ENCODE peak calls at places on chromosomes 5 and 9, in eight cellular contexts. H is body of pancreas, A is kidney epithelial cell, T is psoas muscle, C is A549, M is WERI-Rb-1, S is AG09309, L is fibroblast of lung. K is an unnamed sample.

GRCh38 chr9:125466356-125466855 is 204.8 kb downstream of the GAPVD1 start:
- DNase-seq in H (no peak), A (no peak), T (no peak), C (no peak), M (no peak), S (no peak), L (no peak), K (no peak)

GRCh38 chr5:149792963-149793362 is 62.9 kb downstream of the PPARGC1B start:
- DNase-seq in H (no peak), A (no peak), T (no peak), C (peak; percentile 21), M (no peak), S (no peak), L (no peak), K (no peak)

GRCh38 chr5:2710910-2711309 is 40.6 kb downstream of the IRX2 start:
- DNase-seq in H (no peak), A (no peak), T (no peak), C (no peak), M (no peak), S (no peak), L (no peak), K (no peak)

GRCh38 chr5:125325488-125325887 is 579.0 kb upstream of the ZNF608 start:
- DNase-seq in H (no peak), A (no peak), T (no peak), C (no peak), M (no peak), S (no peak), L (no peak), K (no peak)

GRCh38 chr9:134180786-134181647 is 16.7 kb upstream of the RNU6ATAC start:
- DNase-seq in H (no peak), A (no peak), T (peak; percentile 7), C (no peak), M (peak; percentile 3), S (no peak), L (no peak), K (no peak)

GRCh38 chr9:2170737-2171136 is 155.6 kb downstream of the SMARCA2 start:
- DNase-seq in H (no peak), A (no peak), T (no peak), C (no peak), M (no peak), S (no peak), L (no peak), K (no peak)

GRCh38 chr5:131466171-131466766 is 168.8 kb downstream of the RAPGEF6 start:
- DNase-seq in H (no peak), A (peak; percentile 38), T (no peak), C (peak; percentile 12), M (no peak), S (peak; percentile 18), L (peak; percentile 94), K (no peak)

GRCh38 chr9:36765468-36766341 is 193.0 kb downstream of the MELK start:
- DNase-seq in H (peak; percentile 89), A (no peak), T (peak; percentile 49), C (peak; percentile 96), M (peak; percentile 25), S (no peak), L (peak; percentile 22), K (peak; percentile 41)

GRCh38 chr9:69145148-69145547 is 28.9 kb upstream of the TJP2 start:
- DNase-seq in H (no peak), A (no peak), T (no peak), C (no peak), M (peak; percentile 56), S (no peak), L (no peak), K (no peak)

GRCh38 chr9:75063556-75064305 is 24.2 kb downstream of the NMRK1 start:
- DNase-seq in H (no peak), A (no peak), T (no peak), C (no peak), M (no peak), S (no peak), L (peak; percentile 32), K (no peak)

GRCh38 chr5:134524219-134524825 is 1.1 kb upstream of the JADE2 start:
- DNase-seq in H (peak; percentile 91), A (no peak), T (peak; percentile 87), C (peak; percentile 88), M (peak; percentile 87), S (no peak), L (peak; percentile 78), K (peak; percentile 88)

GRCh38 chr9:76232861-76233499 is 161.2 kb downstream of the RFK start:
- DNase-seq in H (no peak), A (no peak), T (no peak), C (no peak), M (no peak), S (no peak), L (no peak), K (no peak)

GRCh38 chr9:15135167-15135792 is 171.7 kb downstream of the TTC39B start:
- DNase-seq in H (peak; percentile 67), A (peak; percentile 23), T (peak; percentile 19), C (peak; percentile 72), M (peak; percentile 80), S (peak; percentile 57), L (peak; percentile 58), K (no peak)

GRCh38 chr9:124480621-124480981 is 26.6 kb downstream of the NR5A1 start:
- DNase-seq in H (no peak), A (no peak), T (no peak), C (peak; percentile 53), M (peak; percentile 77), S (no peak), L (no peak), K (no peak)

GRCh38 chr5:141403387-141403786 is 809 bp downstream of the PCDHGA9 start:
- DNase-seq in H (no peak), A (no peak), T (no peak), C (no peak), M (no peak), S (no peak), L (no peak), K (no peak)
- H3K4me3 ChIP-seq in H (no peak overlapping the region), A (no peak overlapping the region), T (peak overlapping the region; percentile 47), C (no peak overlapping the region), M (no peak overlapping the region), S (no peak overlapping the region), L (no peak overlapping the region), K (peak overlapping the region; percentile 44)

GRCh38 chr5:115079934-115080623 is 89.6 kb downstream of the TRIM36 start:
- DNase-seq in H (no peak), A (no peak), T (no peak), C (no peak), M (no peak), S (no peak), L (no peak), K (no peak)
- H3K4me3 ChIP-seq in H (no peak overlapping the region), A (no peak overlapping the region), T (no peak overlapping the region), C (no peak overlapping the region), M (no peak overlapping the region), S (no peak overlapping the region), L (no peak overlapping the region), K (no peak overlapping the region)

GRCh38 chr5:168939131-168939530 is 360.0 kb upstream of the PANK3 start:
- DNase-seq in H (no peak), A (no peak), T (no peak), C (no peak), M (no peak), S (no peak), L (peak; percentile 30), K (no peak)
- H3K4me3 ChIP-seq in H (no peak overlapping the region), A (no peak overlapping the region), T (no peak overlapping the region), C (no peak overlapping the region), M (no peak overlapping the region), S (no peak overlapping the region), L (no peak overlapping the region), K (no peak overlapping the region)

GRCh38 chr5:176538505-176538806 is 1.3 kb upstream of the RNF44 start:
- DNase-seq in H (no peak), A (no peak), T (no peak), C (no peak), M (no peak), S (no peak), L (no peak), K (no peak)
- H3K4me3 ChIP-seq in H (no peak overlapping the region), A (no peak overlapping the region), T (peak overlapping the region; percentile 77), C (no peak overlapping the region), M (peak overlapping the region; percentile 77), S (no peak overlapping the region), L (no peak overlapping the region), K (peak overlapping the region; percentile 93)

DNA sequence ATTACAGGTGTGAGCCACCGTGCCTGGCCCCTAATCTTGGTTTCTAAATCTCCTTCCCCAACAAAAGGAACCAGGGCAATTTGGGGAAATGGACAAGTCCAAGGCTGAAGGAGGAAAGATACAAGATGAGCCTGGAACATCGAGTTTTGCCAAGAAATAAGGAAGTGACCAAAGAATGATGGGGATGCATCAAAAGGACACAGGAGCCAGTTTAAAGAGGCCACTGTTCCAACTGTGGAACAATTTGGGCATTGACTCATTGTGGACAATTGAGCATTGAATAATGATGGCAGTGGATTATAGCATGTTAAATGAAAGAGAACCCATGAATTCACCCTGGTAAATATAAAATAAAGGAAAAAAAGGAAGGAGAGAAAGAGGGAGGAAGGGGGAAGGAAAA is 47.5 kb downstream of the DUSP1 start:
- DNase-seq in H (no peak), A (no peak), T (no peak), C (no peak), M (no peak), S (no peak), L (no peak), K (no peak)
- H3K4me3 ChIP-seq in H (no peak overlapping the region), A (no peak overlapping the region), T (no peak overlapping the region), C (no peak overlapping the region), M (no peak overlapping the region), S (no peak overlapping the region), L (no peak overlapping the region), K (no peak overlapping the region)

GRCh38 chr5:55364537-55365055 is 56.8 kb downstream of the MTREX start:
- DNase-seq in H (no peak), A (no peak), T (no peak), C (no peak), M (no peak), S (no peak), L (no peak), K (no peak)

GRCh38 chr5:55356896-55357295 is 49.1 kb downstream of the MTREX start:
- DNase-seq in H (no peak), A (no peak), T (no peak), C (no peak), M (no peak), S (no peak), L (no peak), K (no peak)

GRCh38 chr5:55363861-55364260 is 56.1 kb downstream of the MTREX start:
- DNase-seq in H (no peak), A (no peak), T (no peak), C (no peak), M (no peak), S (no peak), L (peak; percentile 73), K (no peak)

GRCh38 chr5:55360190-55360589 is 52.4 kb downstream of the MTREX start:
- DNase-seq in H (no peak), A (no peak), T (no peak), C (peak; percentile 4), M (no peak), S (no peak), L (peak; percentile 33), K (no peak)
- H3K4me3 ChIP-seq in H (no peak overlapping the region), A (no peak overlapping the region), T (no peak overlapping the region), C (no peak overlapping the region), M (no peak overlapping the region), S (no peak overlapping the region), L (no peak overlapping the region), K (no peak overlapping the region)